ENCODE peak calls at places on chromosomes 11 and 22, in four cellular contexts. Y is adipocyte, C is pancreas, A is transverse colon. G is an unnamed sample. For H3K36me3, the result is how much of the 10 kb centered on the place peaks cover.

GRCh38 chr22:20425821-20426615 is 11.6 kb downstream of the SCARF2 start:
- DNase-seq in Y (no peak), C (no peak), A (no peak), G (no peak)

GRCh38 chr11:111764621-111765020 is 1.6 kb downstream of the PPP2R1B start:
- DNase-seq in Y (no peak), C (no peak), A (no peak), G (no peak)

GRCh38 chr11:103170865-103171264 is 61.6 kb downstream of the DYNC2H1 start:
- DNase-seq in Y (peak), C (no peak), A (no peak), G (no peak)

GRCh38 chr22:30305519-30305905 is 16.2 kb upstream of the CASTOR1 start:
- DNase-seq in Y (no peak), C (no peak), A (peak), G (no peak)

GRCh38 chr22:29747832-29748231 is 19.0 kb downstream of the ZMAT5 start:
- DNase-seq in Y (no peak), C (no peak), A (no peak), G (no peak)

GRCh38 chr22:28244760-28245159 is 325.7 kb upstream of the PITPNB start:
- DNase-seq in Y (no peak), C (no peak), A (no peak), G (no peak)

GRCh38 chr11:2265396-2265795 is 5.0 kb downstream of the ASCL2 start:
- DNase-seq in Y (no peak), C (no peak), A (no peak), G (peak)

GRCh38 chr11:57094206-57094940 is 87.4 kb upstream of the LRRC55 start:
- DNase-seq in Y (no peak), C (no peak), A (no peak), G (no peak)

GRCh38 chr11:132988381-132988780 is 543.9 kb downstream of the OPCML start:
- DNase-seq in Y (no peak), C (no peak), A (no peak), G (no peak)

DNA sequence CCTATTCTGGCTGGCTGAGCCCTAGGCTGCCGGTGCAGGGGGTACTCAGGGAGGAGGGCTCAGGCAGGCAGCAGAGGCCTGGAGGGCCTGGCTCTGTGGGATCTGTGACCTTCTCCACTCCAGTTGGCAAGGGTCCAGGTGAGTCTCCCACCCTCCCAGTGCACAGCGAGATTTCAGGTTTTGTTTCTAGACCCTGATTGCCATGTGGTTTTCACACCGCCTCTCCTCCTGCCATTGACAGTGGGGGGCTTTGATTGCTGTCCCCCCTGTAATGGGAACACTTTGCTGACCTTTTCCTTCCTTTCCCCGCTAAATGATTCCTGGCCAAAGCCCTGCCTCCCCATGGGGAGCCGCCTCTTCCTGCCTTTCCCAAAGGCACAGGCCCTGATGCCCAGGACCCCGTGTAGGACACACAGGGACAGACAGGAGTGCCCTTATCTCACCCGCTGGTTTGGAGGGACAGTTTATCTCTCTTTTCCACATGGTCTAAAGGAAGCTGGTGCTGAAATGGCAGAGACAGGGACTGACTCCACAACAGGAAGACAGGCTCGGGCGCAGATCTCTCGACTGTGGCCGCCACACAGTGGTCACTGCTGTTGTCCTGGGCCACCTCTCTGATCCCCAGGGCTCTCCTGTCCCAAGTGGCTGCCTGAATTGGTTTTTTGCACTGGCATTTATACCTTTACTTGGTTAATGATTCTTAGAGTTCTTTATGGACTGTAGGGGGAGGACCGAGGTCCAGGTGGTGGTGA is 43.4 kb downstream of the BCR start:
- DNase-seq in Y (no peak), C (no peak), A (peak), G (no peak)
- H3K4me3 ChIP-seq in Y (no peak), C (no peak), A (no peak), G (no peak)

GRCh38 chr22:23300476-23300875 is 120.2 kb downstream of the BCR start:
- DNase-seq in Y (no peak), C (no peak), A (no peak), G (no peak)

GRCh38 chr22:23305321-23305910 is 125.1 kb downstream of the BCR start:
- DNase-seq in Y (peak), C (peak), A (no peak), G (no peak)

GRCh38 chr22:23305922-23306374 is 125.6 kb downstream of the BCR start:
- DNase-seq in Y (peak), C (no peak), A (peak), G (peak)

GRCh38 chr22:23302171-23303002 is 122.1 kb downstream of the BCR start:
- DNase-seq in Y (no peak), C (no peak), A (no peak), G (no peak)

GRCh38 chr22:23301591-23301990 is 121.3 kb downstream of the BCR start:
- DNase-seq in Y (no peak), C (no peak), A (no peak), G (no peak)
- H3K36me3 ChIP-seq in Y (under half), C (under half), A (under half), G (under half)

GRCh38 chr22:21936151-21936778 is 16.4 kb downstream of the PPM1F start:
- DNase-seq in Y (peak), C (no peak), A (peak), G (peak)
- H3K4me3 ChIP-seq in Y (no peak), C (no peak), A (no peak), G (no peak)

DNA sequence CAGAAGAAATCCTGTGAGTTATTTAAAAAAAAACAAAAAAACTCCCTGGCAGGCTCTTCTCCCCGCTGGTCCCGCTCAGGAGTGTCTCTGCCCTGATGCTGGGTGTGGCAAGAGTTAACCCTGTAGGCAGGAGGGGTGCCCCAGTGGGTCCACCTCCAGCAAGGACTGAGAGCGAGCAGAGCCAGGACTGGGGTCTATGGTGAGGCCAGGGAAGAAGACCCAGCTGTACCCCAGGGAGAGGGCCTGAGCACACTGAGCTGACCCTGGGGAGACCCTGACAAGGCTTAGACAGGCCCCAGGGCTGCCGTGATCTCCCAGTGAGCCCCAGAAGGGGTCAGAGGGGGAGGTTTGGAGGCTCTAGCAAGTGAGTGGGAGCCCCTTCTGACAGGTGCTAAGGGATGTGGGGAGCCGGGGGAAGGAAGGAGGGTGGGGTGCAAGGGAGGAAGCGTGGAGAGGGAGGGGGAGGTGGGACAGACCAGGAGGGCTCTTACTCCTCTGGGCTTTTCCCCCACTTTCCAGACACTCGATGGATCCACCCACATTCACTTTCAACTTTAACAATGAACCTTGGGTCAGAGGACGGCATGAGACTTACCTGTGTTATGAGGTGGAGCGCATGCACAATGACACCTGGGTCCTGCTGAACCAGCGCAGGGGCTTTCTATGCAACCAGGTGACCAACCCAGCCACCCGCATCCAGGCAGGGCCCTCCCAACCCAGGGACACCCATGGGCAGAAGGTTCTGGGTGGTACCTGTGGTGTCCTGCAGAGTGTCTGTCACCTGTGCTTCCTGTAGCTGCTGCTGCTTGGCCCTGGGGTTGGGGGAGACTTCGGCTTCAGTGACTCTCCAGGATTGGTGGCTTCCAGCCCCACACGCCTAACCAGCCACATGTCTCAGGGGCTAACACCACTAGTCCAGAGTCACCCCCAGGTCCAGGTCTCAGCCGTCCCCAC is 6.4 kb downstream of the APOBEC3G start:
- DNase-seq in Y (no peak), C (no peak), A (no peak), G (no peak)
- H3K36me3 ChIP-seq in Y (under half), C (under half), A (under half), G (under half)

GRCh38 chr11:63761870-63762661 is 6.5 kb downstream of the ZFTA start:
- DNase-seq in Y (no peak), C (peak), A (peak), G (no peak)
- H3K4me3 ChIP-seq in Y (peak), C (peak), A (peak), G (no peak)

G was measured in lung.